ENCODE peak calls at places on chromosome 1, in ten cellular contexts. One of them, this sample, is unnamed.

GRCh38 chr1:211420845-211421454 is 71.0 kb downstream of the RD3 start:
- DNase-seq in adrenal gland: no peak
- DNase-seq in B cell: no peak
- DNase-seq in thoracic aorta: no peak
- DNase-seq in spleen: no peak
- DNase-seq in lower leg skin: no peak
- DNase-seq in stimulated activated CD8-positive, alpha-beta memory T cell treated with anti-CD3 and anti-CD28 coated beads, Interleukin-2, amount 100 ng/mL, for 1 hour: no peak
- DNase-seq in T-helper 9 cell: no peak
- DNase-seq in upper lobe of left lung: no peak
- DNase-seq in GM13977: no peak
- DNase-seq in this sample: no peak

GRCh38 chr1:115251340-115251748 is 86.7 kb downstream of the NGF start:
- DNase-seq in adrenal gland: no peak
- DNase-seq in B cell: no peak
- DNase-seq in thoracic aorta: no peak
- DNase-seq in spleen: no peak
- DNase-seq in lower leg skin: no peak
- DNase-seq in stimulated activated CD8-positive, alpha-beta memory T cell treated with anti-CD3 and anti-CD28 coated beads, Interleukin-2, amount 100 ng/mL, for 1 hour: no peak
- DNase-seq in T-helper 9 cell: no peak
- DNase-seq in upper lobe of left lung: no peak
- DNase-seq in GM13977: no peak
- DNase-seq in this sample: no peak

GRCh38 chr1:15176898-15177665 is 23.5 kb downstream of the TMEM51 start:
- DNase-seq in adrenal gland: peak
- DNase-seq in B cell: no peak
- DNase-seq in thoracic aorta: no peak
- DNase-seq in spleen: no peak
- DNase-seq in lower leg skin: no peak
- DNase-seq in stimulated activated CD8-positive, alpha-beta memory T cell treated with anti-CD3 and anti-CD28 coated beads, Interleukin-2, amount 100 ng/mL, for 1 hour: no peak
- DNase-seq in T-helper 9 cell: no peak
- DNase-seq in upper lobe of left lung: no peak
- DNase-seq in GM13977: no peak
- DNase-seq in this sample: no peak

GRCh38 chr1:66435541-66435940 is 98.4 kb upstream of the SGIP1 start:
- DNase-seq in adrenal gland: no peak
- DNase-seq in B cell: no peak
- DNase-seq in thoracic aorta: no peak
- DNase-seq in spleen: no peak
- DNase-seq in lower leg skin: no peak
- DNase-seq in stimulated activated CD8-positive, alpha-beta memory T cell treated with anti-CD3 and anti-CD28 coated beads, Interleukin-2, amount 100 ng/mL, for 1 hour: no peak
- DNase-seq in T-helper 9 cell: no peak
- DNase-seq in upper lobe of left lung: no peak
- DNase-seq in GM13977: no peak
- DNase-seq in this sample: no peak

GRCh38 chr1:167538657-167539056 is 14.9 kb downstream of the CREG1 start:
- DNase-seq in adrenal gland: no peak
- DNase-seq in B cell: no peak
- DNase-seq in thoracic aorta: no peak
- DNase-seq in spleen: no peak
- DNase-seq in lower leg skin: no peak
- DNase-seq in stimulated activated CD8-positive, alpha-beta memory T cell treated with anti-CD3 and anti-CD28 coated beads, Interleukin-2, amount 100 ng/mL, for 1 hour: no peak
- DNase-seq in T-helper 9 cell: no peak
- DNase-seq in upper lobe of left lung: no peak
- DNase-seq in GM13977: no peak
- DNase-seq in this sample: no peak

GRCh38 chr1:54126271-54126815 is 26.5 kb downstream of the CDCP2 start:
- DNase-seq in adrenal gland: no peak
- DNase-seq in B cell: no peak
- DNase-seq in thoracic aorta: no peak
- DNase-seq in spleen: no peak
- DNase-seq in lower leg skin: no peak
- DNase-seq in stimulated activated CD8-positive, alpha-beta memory T cell treated with anti-CD3 and anti-CD28 coated beads, Interleukin-2, amount 100 ng/mL, for 1 hour: no peak
- DNase-seq in T-helper 9 cell: no peak
- DNase-seq in upper lobe of left lung: no peak
- DNase-seq in GM13977: no peak
- DNase-seq in this sample: no peak

GRCh38 chr1:214440219-214440965 is 111.0 kb downstream of the PTPN14 start:
- DNase-seq in adrenal gland: no peak
- DNase-seq in B cell: no peak
- DNase-seq in thoracic aorta: no peak
- DNase-seq in spleen: no peak
- DNase-seq in lower leg skin: no peak
- DNase-seq in stimulated activated CD8-positive, alpha-beta memory T cell treated with anti-CD3 and anti-CD28 coated beads, Interleukin-2, amount 100 ng/mL, for 1 hour: no peak
- DNase-seq in T-helper 9 cell: no peak
- DNase-seq in upper lobe of left lung: no peak
- DNase-seq in GM13977: no peak
- DNase-seq in this sample: no peak

GRCh38 chr1:44603718-44604117 is 70.6 kb downstream of the TMEM53 start:
- DNase-seq in adrenal gland: no peak
- DNase-seq in B cell: no peak
- DNase-seq in thoracic aorta: no peak
- DNase-seq in spleen: peak
- DNase-seq in lower leg skin: no peak
- DNase-seq in stimulated activated CD8-positive, alpha-beta memory T cell treated with anti-CD3 and anti-CD28 coated beads, Interleukin-2, amount 100 ng/mL, for 1 hour: no peak
- DNase-seq in T-helper 9 cell: no peak
- DNase-seq in upper lobe of left lung: peak
- DNase-seq in GM13977: no peak
- DNase-seq in this sample: no peak

GRCh38 chr1:41802532-41803501 is 115.9 kb downstream of the HIVEP3 start:
- DNase-seq in adrenal gland: peak
- DNase-seq in B cell: peak
- DNase-seq in thoracic aorta: no peak
- DNase-seq in spleen: peak
- DNase-seq in lower leg skin: peak
- DNase-seq in stimulated activated CD8-positive, alpha-beta memory T cell treated with anti-CD3 and anti-CD28 coated beads, Interleukin-2, amount 100 ng/mL, for 1 hour: no peak
- DNase-seq in T-helper 9 cell: no peak
- DNase-seq in upper lobe of left lung: no peak
- DNase-seq in GM13977: no peak
- DNase-seq in this sample: no peak

GRCh38 chr1:67684526-67685066 is 405 bp upstream of the GADD45A start:
- DNase-seq in adrenal gland: no peak
- DNase-seq in B cell: no peak
- DNase-seq in thoracic aorta: no peak
- DNase-seq in spleen: no peak
- DNase-seq in lower leg skin: no peak
- DNase-seq in stimulated activated CD8-positive, alpha-beta memory T cell treated with anti-CD3 and anti-CD28 coated beads, Interleukin-2, amount 100 ng/mL, for 1 hour: no peak
- DNase-seq in T-helper 9 cell: no peak
- DNase-seq in upper lobe of left lung: no peak
- DNase-seq in GM13977: no peak
- DNase-seq in this sample: no peak

GRCh38 chr1:10625076-10625475 is 150.3 kb downstream of the PEX14 start:
- DNase-seq in adrenal gland: no peak
- DNase-seq in B cell: no peak
- DNase-seq in thoracic aorta: no peak
- DNase-seq in spleen: peak
- DNase-seq in lower leg skin: no peak
- DNase-seq in stimulated activated CD8-positive, alpha-beta memory T cell treated with anti-CD3 and anti-CD28 coated beads, Interleukin-2, amount 100 ng/mL, for 1 hour: no peak
- DNase-seq in T-helper 9 cell: no peak
- DNase-seq in upper lobe of left lung: no peak
- DNase-seq in GM13977: no peak
- DNase-seq in this sample: no peak